ENCODE peak calls at places on chromosomes 7 and 10, in seven cellular contexts. Z, S, L, E, F, Y and X are unnamed samples.

GRCh38 chr7:111803015-111803758 is 240.9 kb upstream of the IMMP2L start:
- DNase-seq in E (no peak), Y (peak; percentile 45), Z (no peak), S (no peak), L (no peak), F (no peak), X (no peak)

GRCh38 chr7:149144996-149145850 is 2.0 kb upstream of the ZNF398 start:
- DNase-seq in S (peak; percentile 55), Z (peak; percentile 74), Y (no peak), L (no peak), E (peak; percentile 88), F (no peak), X (peak; percentile 35)

GRCh38 chr10:72122221-72122620 is 33.9 kb upstream of the SPOCK2 start:
- DNase-seq in E (no peak), F (no peak), Y (no peak), Z (no peak), S (no peak), L (no peak), X (no peak)

GRCh38 chr10:72328045-72328828 is 26.5 kb downstream of the DNAJB12 start:
- DNase-seq in F (no peak), Y (peak; percentile 71), L (peak; percentile 81), E (no peak), Z (no peak), S (peak; percentile 87), X (peak; percentile 76)

GRCh38 chr10:73802276-73802991 is 9.0 kb downstream of the NDST2 start:
- DNase-seq in E (no peak), Y (no peak), F (no peak), L (no peak), S (no peak), Z (no peak), X (no peak)

GRCh38 chr7:101546308-101546936 is 82.7 kb downstream of the MYL10 start:
- DNase-seq in F (no peak), Y (no peak), E (no peak), Z (no peak), S (no peak), L (peak; percentile 29), X (no peak)

GRCh38 chr7:22129166-22129565 is 183.5 kb upstream of the CDCA7L start:
- DNase-seq in F (no peak), L (no peak), Z (no peak), S (no peak), E (no peak), Y (no peak), X (no peak)

GRCh38 chr7:115634633-115635032 is 395.9 kb downstream of the TFEC start:
- DNase-seq in Z (no peak), F (no peak), L (no peak), Y (peak; percentile 22), E (no peak), S (no peak), X (no peak)

GRCh38 chr7:21365866-21366624 is 61.8 kb upstream of the SP4 start:
- DNase-seq in Z (peak; percentile 1), E (no peak), L (no peak), S (no peak), Y (peak; percentile 77), F (no peak), X (peak; percentile 72)

GRCh38 chr7:105723582-105723981 is 142.3 kb upstream of the EFCAB10 start:
- DNase-seq in Z (no peak), E (no peak), Y (no peak), S (no peak), F (no peak), L (no peak), X (no peak)

GRCh38 chr10:95544783-95545500 is 16.2 kb downstream of the SORBS1 start:
- DNase-seq in E (no peak), Y (no peak), S (peak; percentile 62), Z (no peak), F (no peak), L (no peak), X (no peak)

GRCh38 chr7:51459809-51460208 is 143.2 kb upstream of the COBL start:
- DNase-seq in Z (no peak), F (no peak), L (no peak), Y (no peak), S (no peak), E (no peak), X (no peak)

GRCh38 chr7:1531979-1532455 is 1.5 kb downstream of the MAFK start:
- DNase-seq in F (no peak), E (no peak), L (no peak), Z (no peak), Y (no peak), S (no peak), X (peak; percentile 72)

GRCh38 chr7:69411018-69411417 is 187.3 kb upstream of the AUTS2 start:
- DNase-seq in Z (no peak), S (no peak), Y (no peak), E (no peak), F (no peak), L (no peak), X (no peak)

GRCh38 chr10:6995846-6996245 is 415.0 kb downstream of the SFMBT2 start:
- DNase-seq in Y (no peak), L (no peak), Z (no peak), S (no peak), E (no peak), F (no peak), X (no peak)

GRCh38 chr10:119595715-119596515 is 849 bp downstream of the TIAL1 start:
- DNase-seq in L (no peak), F (no peak), E (no peak), Y (no peak), Z (no peak), S (peak; percentile 47), X (peak; percentile 16)

GRCh38 chr7:74121401-74122249 is 38.0 kb downstream of the LIMK1 start:
- DNase-seq in L (no peak), F (no peak), Z (no peak), S (no peak), E (no peak), Y (no peak), X (no peak)

GRCh38 chr7:45239486-45239885 is 81.9 kb downstream of the RAMP3 start:
- DNase-seq in L (no peak), Y (no peak), E (no peak), F (no peak), Z (no peak), S (no peak), X (no peak)

GRCh38 chr10:48607356-48608278 is 2.7 kb upstream of the ARHGAP22 start:
- DNase-seq in Y (no peak), Z (no peak), S (no peak), E (no peak), L (no peak), F (no peak), X (no peak)

GRCh38 chr7:155594163-155594732 is 47.9 kb upstream of the CNPY1 start:
- DNase-seq in Y (no peak), F (no peak), Z (no peak), S (no peak), L (no peak), E (no peak), X (no peak)

GRCh38 chr10:132979491-132980425 is 37.4 kb upstream of the CFAP46 start:
- DNase-seq in F (no peak), Y (no peak), S (no peak), E (no peak), L (no peak), Z (no peak), X (no peak)

GRCh38 chr7:77370606-77371005 is 45.5 kb downstream of the GSAP start:
- DNase-seq in E (no peak), S (no peak), L (no peak), F (no peak), Z (no peak), Y (no peak), X (no peak)

GRCh38 chr10:2772135-2772534 is 295.2 kb upstream of the PFKP start:
- DNase-seq in S (no peak), Z (no peak), Y (no peak), F (no peak), E (no peak), L (no peak), X (no peak)

GRCh38 chr7:33903770-33904679 is 1.3 kb upstream of the BMPER start:
- DNase-seq in Y (peak; percentile 3), F (no peak), Z (no peak), L (peak; percentile 74), S (no peak), E (no peak), X (no peak)

GRCh38 chr10:121428848-121429247 is 169.4 kb downstream of the FGFR2 start:
- DNase-seq in Z (no peak), F (no peak), S (no peak), L (no peak), E (no peak), Y (no peak), X (no peak)

GRCh38 chr10:60456053-60456452 is 66.4 kb upstream of the ANK3 start:
- DNase-seq in S (peak; percentile 27), L (no peak), E (no peak), F (no peak), Z (no peak), Y (no peak), X (no peak)

GRCh38 chr10:133019651-133020050 is 68.1 kb upstream of the ADGRA1 start:
- DNase-seq in L (no peak), F (no peak), S (no peak), Z (no peak), Y (no peak), E (no peak), X (no peak)

GRCh38 chr7:47991741-47992311 is 12.4 kb upstream of the HUS1 start:
- DNase-seq in L (peak; percentile 59), E (peak; percentile 69), F (peak; percentile 39), Y (peak; percentile 63), S (peak; percentile 74), Z (no peak), X (peak; percentile 81)
- TF ChIP-seq JUND in L (no peak), E (no peak), F (peak; percentile 45), Y (no peak), S (no peak), Z (no peak), X (no peak)

GRCh38 chr10:110746969-110747608 is 103.0 kb downstream of the RBM20 start:
- DNase-seq in E (no peak), Z (no peak), L (no peak), S (no peak), Y (no peak), F (no peak), X (no peak)
- TF ChIP-seq JUND in E (no peak), Z (no peak), L (no peak), S (no peak), Y (no peak), F (no peak), X (no peak)

DNA sequence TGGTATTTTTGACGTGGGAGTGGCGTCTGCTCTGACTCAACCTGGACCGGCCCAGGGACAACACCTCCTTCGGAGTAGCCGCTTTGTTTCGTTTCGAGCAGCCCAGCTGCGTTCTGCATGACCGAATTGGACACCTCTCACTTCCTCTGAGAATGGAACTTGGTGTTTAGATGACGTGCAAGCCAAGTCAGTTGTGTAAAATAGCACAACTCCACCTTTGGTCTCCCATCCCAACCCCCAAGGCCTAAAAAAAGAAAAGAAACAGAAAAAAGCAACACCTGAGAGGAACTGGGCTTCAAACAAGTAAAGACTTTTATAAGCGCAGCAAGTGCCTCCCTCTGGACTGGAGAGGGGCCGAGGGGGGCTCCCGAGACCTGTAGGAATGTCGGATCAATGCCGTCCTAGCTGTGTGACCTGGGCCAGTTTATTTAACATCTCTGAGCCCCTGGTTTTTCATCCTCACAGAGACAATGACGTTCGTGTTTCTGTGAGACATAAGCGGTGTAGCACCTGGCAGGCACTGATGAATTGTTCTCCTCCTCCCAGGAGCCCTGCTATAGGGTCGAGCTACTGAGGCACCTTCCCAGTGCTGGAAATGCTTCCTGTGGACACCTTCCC is 52.0 kb upstream of the SMNDC1 start:
- DNase-seq in L (no peak), Z (peak; percentile 72), F (peak; percentile 100), S (peak; percentile 30), Y (no peak), E (no peak), X (peak; percentile 26)
- TF ChIP-seq JUND in L (no peak), Z (no peak), F (peak; percentile 94), S (no peak), Y (no peak), E (no peak), X (no peak)

GRCh38 chr7:3120513-3120912 is 76.8 kb upstream of the CARD11 start:
- DNase-seq in Y (no peak), Z (no peak), L (no peak), S (no peak), F (no peak), E (no peak), X (no peak)
- TF ChIP-seq JUND in Y (no peak), Z (no peak), L (no peak), S (no peak), F (no peak), E (no peak), X (no peak)